ENCODE peak calls at places on chromosomes 4 and X, in six cellular contexts. One of them, this sample, is unnamed.

GRCh38 chr4:27524224-27524623 is 663.6 kb downstream of the STIM2 start:
- DNase-seq in IMR-90: no peak
- DNase-seq in heart right ventricle: no peak
- DNase-seq in progenitor cell of endocrine pancreas: no peak
- DNase-seq in RWPE1: no peak
- DNase-seq in cardiac muscle cell: no peak
- DNase-seq in this sample: no peak

GRCh38 chr4:14767142-14767541 is 235.1 kb upstream of the CPEB2 start:
- DNase-seq in IMR-90: no peak
- DNase-seq in heart right ventricle: no peak
- DNase-seq in progenitor cell of endocrine pancreas: no peak
- DNase-seq in RWPE1: no peak
- DNase-seq in cardiac muscle cell: no peak
- DNase-seq in this sample: no peak

GRCh38 chrX:29237972-29238371 is 650.7 kb downstream of the IL1RAPL1 start:
- DNase-seq in IMR-90: peak; percentile 5
- DNase-seq in heart right ventricle: no peak
- DNase-seq in progenitor cell of endocrine pancreas: no peak
- DNase-seq in RWPE1: no peak
- DNase-seq in cardiac muscle cell: no peak
- DNase-seq in this sample: no peak

GRCh38 chrX:17917945-17918577 is 57.0 kb upstream of the RAI2 start:
- DNase-seq in IMR-90: no peak
- DNase-seq in heart right ventricle: no peak
- DNase-seq in progenitor cell of endocrine pancreas: no peak
- DNase-seq in RWPE1: no peak
- DNase-seq in cardiac muscle cell: no peak
- DNase-seq in this sample: no peak

GRCh38 chr4:62522273-62522672 is 1322.1 kb downstream of the ADGRL3 start:
- DNase-seq in IMR-90: no peak
- DNase-seq in heart right ventricle: no peak
- DNase-seq in progenitor cell of endocrine pancreas: no peak
- DNase-seq in RWPE1: no peak
- DNase-seq in cardiac muscle cell: no peak
- DNase-seq in this sample: no peak

GRCh38 chrX:119618439-119618838 is 12.2 kb upstream of the NKRF start:
- DNase-seq in IMR-90: no peak
- DNase-seq in heart right ventricle: no peak
- DNase-seq in progenitor cell of endocrine pancreas: no peak
- DNase-seq in RWPE1: no peak
- DNase-seq in cardiac muscle cell: no peak
- DNase-seq in this sample: no peak

GRCh38 chrX:56233682-56234081 is 1.5 kb downstream of the KLF8 start:
- DNase-seq in IMR-90: no peak
- DNase-seq in heart right ventricle: peak; percentile 41
- DNase-seq in progenitor cell of endocrine pancreas: no peak
- DNase-seq in RWPE1: no peak
- DNase-seq in cardiac muscle cell: peak; percentile 38
- DNase-seq in this sample: peak; percentile 4

GRCh38 chrX:119238557-119238956 is 2.5 kb downstream of the PGRMC1 start:
- DNase-seq in IMR-90: peak; percentile 39
- DNase-seq in heart right ventricle: no peak
- DNase-seq in progenitor cell of endocrine pancreas: no peak
- DNase-seq in RWPE1: no peak
- DNase-seq in cardiac muscle cell: peak; percentile 3
- DNase-seq in this sample: no peak

GRCh38 chrX:18434896-18435295 is 9.5 kb downstream of the CDKL5 start:
- DNase-seq in IMR-90: no peak
- DNase-seq in heart right ventricle: no peak
- DNase-seq in progenitor cell of endocrine pancreas: no peak
- DNase-seq in RWPE1: no peak
- DNase-seq in cardiac muscle cell: no peak
- DNase-seq in this sample: no peak

GRCh38 chr4:70515342-70516245 is 2.8 kb upstream of the AMTN start:
- DNase-seq in IMR-90: no peak
- DNase-seq in heart right ventricle: no peak
- DNase-seq in progenitor cell of endocrine pancreas: no peak
- DNase-seq in RWPE1: peak; percentile 41
- DNase-seq in cardiac muscle cell: no peak
- DNase-seq in this sample: no peak

DNA sequence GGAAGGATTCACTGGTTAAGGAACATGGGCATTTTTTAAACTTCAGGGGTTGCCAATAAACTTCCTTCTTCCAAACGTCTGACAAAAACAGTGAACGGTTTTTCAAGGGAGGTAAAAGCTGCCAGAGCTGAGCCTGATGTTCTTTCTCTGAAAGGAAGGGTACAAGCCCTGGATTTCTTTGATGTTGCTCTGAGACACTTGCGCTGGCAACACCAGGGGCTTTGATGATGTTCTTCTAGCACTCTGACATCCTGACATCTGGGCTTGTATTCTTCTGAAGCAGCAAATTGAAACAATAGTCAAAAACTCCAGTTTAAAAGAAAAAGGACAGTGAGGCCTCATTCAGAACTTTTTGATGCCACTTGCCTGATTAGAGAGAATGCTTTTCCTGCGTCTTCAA is 11.8 kb downstream of the FTHL17 start:
- DNase-seq in IMR-90: no peak
- DNase-seq in heart right ventricle: no peak
- DNase-seq in progenitor cell of endocrine pancreas: no peak
- DNase-seq in RWPE1: no peak
- DNase-seq in cardiac muscle cell: no peak
- DNase-seq in this sample: no peak
- TF ChIP-seq CTCF in IMR-90: no peak
- TF ChIP-seq CTCF in heart right ventricle: no peak
- TF ChIP-seq CTCF in progenitor cell of endocrine pancreas: no peak
- TF ChIP-seq CTCF in RWPE1: no peak
- TF ChIP-seq CTCF in cardiac muscle cell: no peak
- TF ChIP-seq CTCF in this sample: no peak

GRCh38 chrX:16774746-16775145 is 11.5 kb upstream of the TXLNG start:
- DNase-seq in IMR-90: no peak
- DNase-seq in heart right ventricle: no peak
- DNase-seq in progenitor cell of endocrine pancreas: no peak
- DNase-seq in RWPE1: no peak
- DNase-seq in cardiac muscle cell: no peak
- DNase-seq in this sample: no peak
- TF ChIP-seq CTCF in IMR-90: no peak
- TF ChIP-seq CTCF in heart right ventricle: no peak
- TF ChIP-seq CTCF in progenitor cell of endocrine pancreas: no peak
- TF ChIP-seq CTCF in RWPE1: no peak
- TF ChIP-seq CTCF in cardiac muscle cell: no peak
- TF ChIP-seq CTCF in this sample: no peak

DNA sequence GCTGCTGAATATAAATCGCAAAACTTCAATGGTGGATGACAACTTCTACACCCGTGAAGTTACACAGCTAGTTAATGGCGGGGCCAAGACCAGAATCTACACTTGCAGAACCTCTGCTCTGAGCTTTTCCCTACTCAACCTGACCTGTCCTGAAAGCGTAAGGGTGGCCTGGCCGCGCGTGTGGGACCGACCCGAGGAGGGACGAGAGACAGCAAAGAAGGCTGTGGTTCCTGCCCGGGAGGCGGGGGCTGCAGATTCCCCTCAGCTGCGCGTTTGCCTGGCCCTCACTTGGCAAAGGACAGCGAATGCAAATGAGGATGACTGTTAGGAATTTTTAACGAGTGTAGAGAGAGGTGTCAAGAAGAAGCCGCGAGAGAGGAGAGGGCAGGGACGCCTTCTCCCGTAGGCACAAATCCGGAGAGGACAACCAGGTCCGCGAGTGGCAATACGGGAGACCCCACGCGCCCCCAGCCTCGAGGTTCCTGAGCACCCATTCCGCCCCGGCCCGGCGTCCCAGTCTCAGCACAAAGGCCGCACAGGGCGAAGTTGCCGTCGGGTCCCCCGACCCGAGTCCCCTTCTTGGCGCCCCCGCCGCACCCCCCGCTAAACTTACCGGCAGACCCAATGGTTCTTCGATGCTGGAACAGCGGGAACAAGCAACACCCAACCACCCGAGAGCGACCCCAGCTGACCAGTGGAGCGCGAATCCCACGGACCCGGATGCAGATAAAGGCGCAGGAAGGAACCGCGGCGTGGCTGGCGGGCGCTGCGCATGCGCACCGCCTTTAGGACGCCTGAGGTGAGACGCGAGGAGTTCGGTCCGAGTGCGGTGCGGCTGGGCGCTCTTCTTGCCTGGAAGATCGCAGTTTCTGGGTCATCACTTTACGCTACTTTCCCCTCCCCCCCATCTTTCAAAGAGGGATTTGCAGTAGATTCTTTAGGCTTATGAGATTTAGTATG is at the start of gene GNPDA2:
- DNase-seq in IMR-90: peak; percentile 89
- DNase-seq in heart right ventricle: peak; percentile 91
- DNase-seq in progenitor cell of endocrine pancreas: peak; percentile 78
- DNase-seq in RWPE1: peak; percentile 88
- DNase-seq in cardiac muscle cell: peak; percentile 94
- DNase-seq in this sample: peak; percentile 59
- TF ChIP-seq CTCF in IMR-90: peak; percentile 27
- TF ChIP-seq CTCF in heart right ventricle: peak; percentile 7
- TF ChIP-seq CTCF in progenitor cell of endocrine pancreas: peak; percentile 27
- TF ChIP-seq CTCF in RWPE1: peak; percentile 29
- TF ChIP-seq CTCF in cardiac muscle cell: peak; percentile 38
- TF ChIP-seq CTCF in this sample: peak; percentile 38

DNA sequence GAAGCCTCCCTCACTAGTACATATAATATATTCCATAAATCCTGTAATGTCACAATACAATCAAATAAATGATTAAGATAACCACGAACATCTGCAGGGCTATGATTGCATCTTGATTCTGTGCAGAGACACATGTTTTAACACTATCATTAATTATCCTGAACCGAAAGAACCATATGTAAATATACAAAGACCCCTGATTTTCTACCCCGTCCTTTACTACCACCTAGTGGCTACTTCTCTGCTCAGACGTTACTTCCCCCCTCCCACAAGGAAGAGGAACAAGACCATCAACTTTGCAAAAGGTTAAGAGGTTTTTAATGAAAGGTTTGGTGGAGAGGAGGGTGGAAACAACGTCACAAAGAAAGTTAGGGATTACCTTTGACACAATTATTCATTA is 134.0 kb downstream of the COL4A6 start:
- DNase-seq in IMR-90: peak; percentile 7
- DNase-seq in heart right ventricle: no peak
- DNase-seq in progenitor cell of endocrine pancreas: no peak
- DNase-seq in RWPE1: no peak
- DNase-seq in cardiac muscle cell: peak; percentile 52
- DNase-seq in this sample: no peak
- TF ChIP-seq CTCF in IMR-90: peak; percentile 44
- TF ChIP-seq CTCF in heart right ventricle: no peak
- TF ChIP-seq CTCF in progenitor cell of endocrine pancreas: peak; percentile 61
- TF ChIP-seq CTCF in RWPE1: peak; percentile 20
- TF ChIP-seq CTCF in cardiac muscle cell: peak; percentile 53
- TF ChIP-seq CTCF in this sample: peak; percentile 29

DNA sequence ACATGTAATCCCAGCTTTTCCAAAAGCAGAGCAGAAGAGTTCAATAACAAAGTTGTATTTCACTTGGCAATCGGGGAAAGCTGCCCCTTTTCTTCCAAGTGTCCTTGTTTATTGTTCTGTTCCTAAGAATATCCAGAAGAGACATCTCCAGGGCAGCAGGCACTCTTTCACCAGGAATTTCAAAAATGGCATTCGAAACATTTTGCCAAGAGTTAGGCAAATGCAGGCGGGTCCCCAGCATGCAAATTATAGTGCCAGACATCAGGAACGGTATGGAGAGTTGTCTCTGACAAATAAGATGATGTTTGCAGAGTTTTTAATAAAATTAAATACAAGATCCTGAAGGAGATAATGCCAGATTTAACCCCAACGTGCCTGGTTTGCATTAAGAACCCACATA is 494.5 kb downstream of the BCOR start:
- DNase-seq in IMR-90: no peak
- DNase-seq in heart right ventricle: no peak
- DNase-seq in progenitor cell of endocrine pancreas: no peak
- DNase-seq in RWPE1: no peak
- DNase-seq in cardiac muscle cell: no peak
- DNase-seq in this sample: no peak
- TF ChIP-seq CTCF in IMR-90: no peak
- TF ChIP-seq CTCF in heart right ventricle: no peak
- TF ChIP-seq CTCF in progenitor cell of endocrine pancreas: no peak
- TF ChIP-seq CTCF in RWPE1: no peak
- TF ChIP-seq CTCF in cardiac muscle cell: no peak
- TF ChIP-seq CTCF in this sample: no peak

GRCh38 chr4:112979881-112980421 is 69.5 kb upstream of the ANK2 start:
- DNase-seq in IMR-90: no peak
- DNase-seq in heart right ventricle: no peak
- DNase-seq in progenitor cell of endocrine pancreas: no peak
- DNase-seq in RWPE1: no peak
- DNase-seq in cardiac muscle cell: no peak
- DNase-seq in this sample: no peak

GRCh38 chr4:112978691-112979472 is 70.6 kb upstream of the ANK2 start:
- DNase-seq in IMR-90: peak; percentile 6
- DNase-seq in heart right ventricle: no peak
- DNase-seq in progenitor cell of endocrine pancreas: no peak
- DNase-seq in RWPE1: no peak
- DNase-seq in cardiac muscle cell: no peak
- DNase-seq in this sample: no peak

GRCh38 chr4:112982677-112983076 is 66.8 kb upstream of the ANK2 start:
- DNase-seq in IMR-90: no peak
- DNase-seq in heart right ventricle: no peak
- DNase-seq in progenitor cell of endocrine pancreas: no peak
- DNase-seq in RWPE1: no peak
- DNase-seq in cardiac muscle cell: peak; percentile 1
- DNase-seq in this sample: no peak
- TF ChIP-seq CTCF in IMR-90: no peak
- TF ChIP-seq CTCF in heart right ventricle: no peak
- TF ChIP-seq CTCF in progenitor cell of endocrine pancreas: peak; percentile 22
- TF ChIP-seq CTCF in RWPE1: no peak
- TF ChIP-seq CTCF in cardiac muscle cell: peak; percentile 2
- TF ChIP-seq CTCF in this sample: no peak

DNA sequence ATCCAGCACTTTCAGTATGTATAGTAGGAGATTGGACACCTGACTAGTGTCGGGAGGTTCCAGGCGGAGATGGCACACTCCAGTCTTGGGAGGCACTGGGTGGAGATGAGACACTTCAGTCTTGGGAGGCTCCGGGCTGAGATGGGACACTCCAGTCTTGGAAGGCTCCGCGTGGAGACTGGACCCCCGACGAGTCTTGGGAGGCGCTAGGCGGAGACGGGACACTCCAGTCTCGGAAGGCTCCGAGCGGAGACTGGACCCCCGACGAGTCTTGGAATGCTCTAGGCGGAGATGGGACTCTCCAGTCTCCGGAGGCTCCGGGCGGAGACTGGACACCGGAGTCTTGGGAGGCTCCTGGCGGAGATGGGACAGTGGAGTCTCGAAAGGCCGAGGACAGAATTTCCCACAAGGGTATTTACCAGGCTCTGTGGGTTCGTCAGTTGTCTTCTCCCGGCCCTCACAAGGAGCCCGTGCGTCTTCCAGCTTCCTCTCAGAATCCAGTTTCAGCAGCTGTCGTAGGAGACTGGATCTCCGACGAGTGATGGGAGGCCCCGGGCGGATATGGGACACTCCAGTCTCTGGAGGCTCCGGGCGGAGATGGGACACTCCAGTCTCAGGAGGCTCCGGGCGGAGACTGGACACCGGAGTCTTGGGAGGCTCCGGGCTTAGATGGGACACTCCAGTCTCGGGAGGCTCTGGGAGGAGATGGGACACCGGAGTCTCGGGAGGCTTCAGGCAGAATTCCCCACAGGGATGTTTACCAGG is 952 bp downstream of the FAM47A start:
- DNase-seq in IMR-90: no peak
- DNase-seq in heart right ventricle: no peak
- DNase-seq in progenitor cell of endocrine pancreas: no peak
- DNase-seq in RWPE1: no peak
- DNase-seq in cardiac muscle cell: no peak
- DNase-seq in this sample: no peak
- TF ChIP-seq CTCF in IMR-90: no peak
- TF ChIP-seq CTCF in heart right ventricle: no peak
- TF ChIP-seq CTCF in progenitor cell of endocrine pancreas: no peak
- TF ChIP-seq CTCF in RWPE1: no peak
- TF ChIP-seq CTCF in cardiac muscle cell: no peak
- TF ChIP-seq CTCF in this sample: no peak